ENCODE peak calls at places on chromosomes 5 and 9, in six cellular contexts. One of them, this sample, is unnamed.

GRCh38 chr9:95641591-95641990 is 124.8 kb upstream of the PTCH1 start:
- DNase-seq in fibroblast of lung: no peak
- DNase-seq in mucosa of descending colon: no peak
- DNase-seq in heart left ventricle: no peak
- DNase-seq in GM12878: no peak
- DNase-seq in ovary: no peak
- DNase-seq in this sample: no peak

GRCh38 chr5:5145651-5146529 is 5.8 kb downstream of the ADAMTS16 start:
- DNase-seq in GM12878: no peak
- DNase-seq in heart left ventricle: no peak
- DNase-seq in fibroblast of lung: peak
- DNase-seq in ovary: no peak
- DNase-seq in mucosa of descending colon: no peak
- DNase-seq in this sample: no peak

GRCh38 chr9:12730952-12731351 is 37.8 kb downstream of the TYRP1 start:
- DNase-seq in heart left ventricle: no peak
- DNase-seq in GM12878: no peak
- DNase-seq in ovary: no peak
- DNase-seq in mucosa of descending colon: no peak
- DNase-seq in fibroblast of lung: no peak
- DNase-seq in this sample: no peak

GRCh38 chr5:74766348-74766886 is 500 bp downstream of the GFM2 start:
- DNase-seq in mucosa of descending colon: no peak
- DNase-seq in heart left ventricle: no peak
- DNase-seq in fibroblast of lung: peak
- DNase-seq in ovary: no peak
- DNase-seq in GM12878: no peak
- DNase-seq in this sample: peak

GRCh38 chr5:39761199-39761580 is 336.4 kb upstream of the DAB2 start:
- DNase-seq in fibroblast of lung: no peak
- DNase-seq in GM12878: no peak
- DNase-seq in ovary: no peak
- DNase-seq in heart left ventricle: no peak
- DNase-seq in mucosa of descending colon: no peak
- DNase-seq in this sample: no peak

GRCh38 chr5:179302499-179303185 is 42.6 kb downstream of the ADAMTS2 start:
- DNase-seq in fibroblast of lung: no peak
- DNase-seq in GM12878: no peak
- DNase-seq in mucosa of descending colon: no peak
- DNase-seq in ovary: no peak
- DNase-seq in heart left ventricle: no peak
- DNase-seq in this sample: no peak

GRCh38 chr5:67338416-67338815 is 141.8 kb upstream of the CD180 start:
- DNase-seq in fibroblast of lung: peak
- DNase-seq in GM12878: no peak
- DNase-seq in ovary: no peak
- DNase-seq in mucosa of descending colon: no peak
- DNase-seq in heart left ventricle: no peak
- DNase-seq in this sample: no peak

GRCh38 chr9:93890436-93890935 is 64.7 kb downstream of the BARX1 start:
- DNase-seq in GM12878: no peak
- DNase-seq in ovary: no peak
- DNase-seq in mucosa of descending colon: no peak
- DNase-seq in heart left ventricle: no peak
- DNase-seq in fibroblast of lung: no peak
- DNase-seq in this sample: no peak

GRCh38 chr9:33445941-33446506 is 1.4 kb downstream of the AQP3 start:
- DNase-seq in GM12878: no peak
- DNase-seq in heart left ventricle: no peak
- DNase-seq in mucosa of descending colon: no peak
- DNase-seq in ovary: no peak
- DNase-seq in fibroblast of lung: no peak
- DNase-seq in this sample: no peak

GRCh38 chr5:31186672-31187267 is 6.7 kb upstream of the CDH6 start:
- DNase-seq in heart left ventricle: no peak
- DNase-seq in mucosa of descending colon: no peak
- DNase-seq in GM12878: no peak
- DNase-seq in ovary: no peak
- DNase-seq in fibroblast of lung: peak
- DNase-seq in this sample: no peak

GRCh38 chr5:97726106-97726505 is 543.1 kb upstream of the RIOK2 start:
- DNase-seq in ovary: no peak
- DNase-seq in heart left ventricle: no peak
- DNase-seq in mucosa of descending colon: no peak
- DNase-seq in GM12878: no peak
- DNase-seq in fibroblast of lung: no peak
- DNase-seq in this sample: no peak
- TF ChIP-seq CTCF in ovary: no peak
- TF ChIP-seq CTCF in heart left ventricle: no peak
- TF ChIP-seq CTCF in mucosa of descending colon: no peak
- TF ChIP-seq CTCF in GM12878: no peak
- TF ChIP-seq CTCF in fibroblast of lung: peak
- TF ChIP-seq CTCF in this sample: no peak

DNA sequence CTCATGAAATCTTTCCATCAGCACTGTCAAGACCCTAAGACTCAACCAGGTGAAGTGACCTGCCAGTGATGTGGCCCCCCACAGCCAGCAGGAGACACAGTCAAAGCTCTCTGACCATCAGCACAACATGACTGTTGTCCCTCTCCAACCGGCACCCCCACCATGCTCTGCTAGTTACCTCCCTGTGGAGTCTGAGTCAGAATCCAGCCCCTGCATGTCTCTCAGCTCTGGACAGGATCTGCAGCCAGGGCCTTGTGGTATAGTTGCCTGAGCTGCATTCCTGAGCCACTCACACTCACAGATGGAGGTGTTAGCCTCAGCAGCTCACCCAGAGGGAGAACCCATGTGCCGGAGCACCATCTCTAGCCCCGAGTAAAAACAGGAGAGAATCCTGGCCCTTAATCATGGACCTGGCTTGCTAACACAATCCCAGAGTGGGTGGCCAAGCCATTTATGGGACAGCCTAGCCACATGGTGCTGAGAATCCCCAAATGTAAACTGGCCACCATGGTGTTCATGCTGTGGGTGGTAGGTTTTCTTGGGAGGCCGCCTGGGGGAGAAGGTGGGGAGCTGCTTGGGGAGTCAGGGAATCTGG is 237.8 kb downstream of the PAPPA start:
- DNase-seq in ovary: no peak
- DNase-seq in fibroblast of lung: peak
- DNase-seq in heart left ventricle: no peak
- DNase-seq in mucosa of descending colon: no peak
- DNase-seq in GM12878: no peak
- DNase-seq in this sample: peak
- H3K4me3 ChIP-seq in ovary: no peak
- H3K4me3 ChIP-seq in fibroblast of lung: no peak
- H3K4me3 ChIP-seq in heart left ventricle: no peak
- H3K4me3 ChIP-seq in mucosa of descending colon: no peak
- H3K4me3 ChIP-seq in GM12878: no peak
- H3K4me3 ChIP-seq in this sample: no peak

DNA sequence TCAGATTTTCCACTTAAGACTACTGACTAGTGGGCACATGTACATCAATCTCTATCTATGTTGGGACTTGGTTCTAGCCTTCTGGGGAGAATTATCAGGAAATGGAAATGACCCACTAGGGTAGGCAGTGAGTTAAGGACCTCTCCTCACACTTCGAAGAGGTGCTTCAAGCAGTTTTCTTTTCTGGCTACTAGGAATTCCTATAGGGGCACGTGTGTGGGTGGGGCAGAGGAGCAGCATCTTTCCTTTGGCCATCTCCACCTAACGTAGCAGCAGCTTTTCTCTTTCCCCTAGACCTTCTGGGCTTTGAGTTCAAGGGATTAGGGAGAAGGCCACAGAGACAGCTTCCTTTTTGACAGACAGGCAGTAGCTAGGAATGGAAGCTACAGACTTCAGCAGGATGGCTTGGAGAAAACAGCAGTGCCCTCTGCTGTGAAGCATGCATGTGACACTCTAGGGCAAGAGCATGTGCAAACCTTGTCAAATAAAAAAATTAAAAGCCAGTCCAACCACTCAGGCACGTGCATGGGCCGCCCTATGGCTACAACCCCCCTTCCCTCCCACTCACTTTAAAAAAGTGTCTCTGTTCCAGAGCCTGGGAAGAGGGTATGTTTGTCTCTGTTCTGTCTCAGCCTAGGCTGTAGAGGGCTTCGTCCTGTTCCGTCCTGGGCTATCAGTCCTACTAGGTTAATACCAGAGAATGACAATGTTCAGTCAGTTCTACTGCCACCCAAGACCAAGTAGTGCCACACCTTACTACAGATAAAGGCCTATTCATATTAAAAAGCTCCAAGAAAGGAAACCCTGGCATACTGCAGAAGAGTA is 8.7 kb upstream of the GFRA3 start:
- DNase-seq in GM12878: no peak
- DNase-seq in mucosa of descending colon: no peak
- DNase-seq in fibroblast of lung: peak
- DNase-seq in ovary: no peak
- DNase-seq in heart left ventricle: peak
- DNase-seq in this sample: peak
- TF ChIP-seq CTCF in GM12878: peak
- TF ChIP-seq CTCF in mucosa of descending colon: no peak
- TF ChIP-seq CTCF in fibroblast of lung: peak
- TF ChIP-seq CTCF in ovary: no peak
- TF ChIP-seq CTCF in heart left ventricle: peak
- TF ChIP-seq CTCF in this sample: peak

GRCh38 chr9:133146746-133147411 is 16.8 kb downstream of the GBGT1 start:
- DNase-seq in ovary: no peak
- DNase-seq in fibroblast of lung: no peak
- DNase-seq in heart left ventricle: no peak
- DNase-seq in mucosa of descending colon: no peak
- DNase-seq in GM12878: no peak
- DNase-seq in this sample: no peak

GRCh38 chr9:133142657-133143592 is 20.8 kb downstream of the GBGT1 start:
- DNase-seq in GM12878: no peak
- DNase-seq in ovary: no peak
- DNase-seq in fibroblast of lung: no peak
- DNase-seq in heart left ventricle: no peak
- DNase-seq in mucosa of descending colon: peak
- DNase-seq in this sample: no peak

GRCh38 chr9:133144142-133144886 is 19.4 kb downstream of the GBGT1 start:
- DNase-seq in heart left ventricle: peak
- DNase-seq in fibroblast of lung: peak
- DNase-seq in GM12878: peak
- DNase-seq in mucosa of descending colon: peak
- DNase-seq in ovary: no peak
- DNase-seq in this sample: no peak

GRCh38 chr9:133143639-133144141 is 20.0 kb downstream of the GBGT1 start:
- DNase-seq in GM12878: no peak
- DNase-seq in mucosa of descending colon: no peak
- DNase-seq in heart left ventricle: no peak
- DNase-seq in fibroblast of lung: no peak
- DNase-seq in ovary: no peak
- DNase-seq in this sample: no peak

GRCh38 chr9:133144887-133145466 is 18.7 kb downstream of the GBGT1 start:
- DNase-seq in heart left ventricle: no peak
- DNase-seq in mucosa of descending colon: no peak
- DNase-seq in ovary: no peak
- DNase-seq in GM12878: no peak
- DNase-seq in fibroblast of lung: no peak
- DNase-seq in this sample: no peak
- H3K4me3 ChIP-seq in heart left ventricle: no peak
- H3K4me3 ChIP-seq in mucosa of descending colon: no peak
- H3K4me3 ChIP-seq in ovary: no peak
- H3K4me3 ChIP-seq in GM12878: no peak
- H3K4me3 ChIP-seq in fibroblast of lung: peak
- H3K4me3 ChIP-seq in this sample: peak

GRCh38 chr5:167708449-167708848 is 583.0 kb upstream of the WWC1 start:
- DNase-seq in fibroblast of lung: no peak
- DNase-seq in ovary: no peak
- DNase-seq in mucosa of descending colon: no peak
- DNase-seq in GM12878: no peak
- DNase-seq in heart left ventricle: peak
- DNase-seq in this sample: no peak

GRCh38 chr5:167716376-167716775 is 575.1 kb upstream of the WWC1 start:
- DNase-seq in GM12878: no peak
- DNase-seq in mucosa of descending colon: no peak
- DNase-seq in ovary: no peak
- DNase-seq in fibroblast of lung: peak
- DNase-seq in heart left ventricle: no peak
- DNase-seq in this sample: no peak

GRCh38 chr5:167709625-167710024 is 581.8 kb upstream of the WWC1 start:
- DNase-seq in heart left ventricle: no peak
- DNase-seq in ovary: no peak
- DNase-seq in GM12878: no peak
- DNase-seq in fibroblast of lung: no peak
- DNase-seq in mucosa of descending colon: no peak
- DNase-seq in this sample: no peak

GRCh38 chr5:167710444-167711025 is 580.9 kb upstream of the WWC1 start:
- DNase-seq in ovary: no peak
- DNase-seq in GM12878: no peak
- DNase-seq in fibroblast of lung: peak
- DNase-seq in mucosa of descending colon: no peak
- DNase-seq in heart left ventricle: no peak
- DNase-seq in this sample: no peak

GRCh38 chr5:167713186-167713585 is 578.3 kb upstream of the WWC1 start:
- DNase-seq in GM12878: no peak
- DNase-seq in heart left ventricle: no peak
- DNase-seq in ovary: no peak
- DNase-seq in fibroblast of lung: no peak
- DNase-seq in mucosa of descending colon: no peak
- DNase-seq in this sample: no peak
- TF ChIP-seq CTCF in GM12878: no peak
- TF ChIP-seq CTCF in heart left ventricle: no peak
- TF ChIP-seq CTCF in ovary: no peak
- TF ChIP-seq CTCF in fibroblast of lung: no peak
- TF ChIP-seq CTCF in mucosa of descending colon: no peak
- TF ChIP-seq CTCF in this sample: no peak

GRCh38 chr9:79574716-79575242 is 3.0 kb downstream of the TLE4 start:
- DNase-seq in GM12878: no peak
- DNase-seq in fibroblast of lung: peak
- DNase-seq in mucosa of descending colon: no peak
- DNase-seq in heart left ventricle: no peak
- DNase-seq in ovary: no peak
- DNase-seq in this sample: no peak
- H3K4me3 ChIP-seq in GM12878: peak
- H3K4me3 ChIP-seq in fibroblast of lung: peak
- H3K4me3 ChIP-seq in mucosa of descending colon: no peak
- H3K4me3 ChIP-seq in heart left ventricle: no peak
- H3K4me3 ChIP-seq in ovary: peak
- H3K4me3 ChIP-seq in this sample: no peak

DNA sequence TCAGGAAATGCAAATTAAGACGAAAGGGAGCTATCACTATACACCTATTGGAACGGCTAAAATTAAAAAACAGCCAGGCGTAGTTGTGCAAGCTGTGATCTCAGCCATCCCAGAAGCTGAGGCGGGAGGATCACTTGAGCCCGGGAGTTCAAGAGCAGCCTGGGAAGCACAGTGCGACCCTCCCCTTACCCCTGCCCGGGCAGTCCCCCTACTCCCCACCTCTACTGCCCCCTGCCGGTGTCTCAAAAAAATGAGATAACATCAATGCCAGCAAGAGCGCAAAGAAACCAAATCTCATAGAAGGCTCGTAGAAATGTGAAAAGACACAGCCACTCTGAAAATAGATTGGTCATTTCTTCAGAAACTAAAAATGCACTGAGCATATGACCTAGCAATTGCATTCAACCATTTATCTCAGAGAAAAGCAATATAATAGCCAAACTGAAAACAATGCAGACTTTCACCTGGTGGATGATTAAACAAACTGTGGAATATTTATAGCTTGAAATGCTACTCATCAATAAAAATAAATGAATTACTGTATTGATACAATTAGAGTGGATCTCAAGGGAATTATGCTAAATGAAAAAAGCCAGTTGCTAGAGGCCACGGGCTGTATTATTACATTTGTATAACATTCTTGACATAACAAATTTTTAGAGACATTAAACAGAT is 20.6 kb downstream of the OR2V2 start:
- DNase-seq in fibroblast of lung: no peak
- DNase-seq in mucosa of descending colon: no peak
- DNase-seq in ovary: no peak
- DNase-seq in heart left ventricle: no peak
- DNase-seq in GM12878: no peak
- DNase-seq in this sample: no peak
- TF ChIP-seq CTCF in fibroblast of lung: peak
- TF ChIP-seq CTCF in mucosa of descending colon: no peak
- TF ChIP-seq CTCF in ovary: no peak
- TF ChIP-seq CTCF in heart left ventricle: peak
- TF ChIP-seq CTCF in GM12878: peak
- TF ChIP-seq CTCF in this sample: peak